ENCODE peak calls at places on chromosomes 11 and 22, in seven cellular contexts. G is activated naive CD8-positive, alpha-beta T cell treated with anti-CD3 and anti-CD28 coated beads, Interleukin-2, amount 50 U/mL, for 16 hours; U is DMS79; L is stimulated activated CD8-positive, alpha-beta memory T cell treated with anti-CD3 and anti-CD28 coated beads, Interleukin-7, amount 100 ng/mL, for 1 hour; D is left cardiac atrium; Y is fibroblast of pulmonary artery; S is adrenal gland. A is an unnamed sample.

GRCh38 chr11:118531597-118532084 is 649 bp downstream of the TMEM25 start:
- DNase-seq in G (no peak), U (no peak), L (no peak), D (no peak), Y (no peak), S (peak; percentile 32), A (no peak)

GRCh38 chr11:126914941-126915340 is 85.6 kb downstream of the KIRREL3 start:
- DNase-seq in G (no peak), U (no peak), L (no peak), D (no peak), Y (peak; percentile 18), S (no peak), A (no peak)

GRCh38 chr11:38990841-38991240 is 2392.8 kb upstream of the RAG2 start:
- DNase-seq in G (no peak), U (no peak), L (no peak), D (no peak), Y (no peak), S (no peak), A (no peak)

GRCh38 chr11:120254788-120255518 is 15.0 kb downstream of the POU2F3 start:
- DNase-seq in G (no peak), U (peak; percentile 12), L (no peak), D (no peak), Y (no peak), S (no peak), A (no peak)

GRCh38 chr11:82980292-82980691 is 78.8 kb downstream of the DDIAS start:
- DNase-seq in G (no peak), U (no peak), L (no peak), D (no peak), Y (peak; percentile 76), S (no peak), A (peak; percentile 73)

GRCh38 chr11:35682230-35683195 is 19.9 kb downstream of the TRIM44 start:
- DNase-seq in G (no peak), U (peak; percentile 92), L (no peak), D (no peak), Y (peak; percentile 18), S (peak; percentile 56), A (no peak)

GRCh38 chr11:77071671-77072605 is 5.2 kb downstream of the CAPN5 start:
- DNase-seq in G (no peak), U (no peak), L (no peak), D (no peak), Y (no peak), S (peak; percentile 39), A (no peak)

GRCh38 chr11:73640567-73640966 is 5.8 kb upstream of the PLEKHB1 start:
- DNase-seq in G (no peak), U (no peak), L (no peak), D (no peak), Y (no peak), S (no peak), A (no peak)

GRCh38 chr11:6418958-6419611 is at the start of gene APBB1:
- DNase-seq in G (peak; percentile 35), U (peak; percentile 23), L (peak; percentile 46), D (peak; percentile 75), Y (peak; percentile 50), S (peak; percentile 70), A (peak; percentile 68)

GRCh38 chr11:116192509-116193206 is 580.1 kb downstream of the BUD13 start:
- DNase-seq in G (no peak), U (peak; percentile 11), L (no peak), D (no peak), Y (no peak), S (no peak), A (no peak)

GRCh38 chr22:40898850-40899357 is 37.0 kb upstream of the DNAJB7 start:
- DNase-seq in G (no peak), U (peak; percentile 11), L (no peak), D (no peak), Y (peak; percentile 73), S (no peak), A (peak; percentile 61)

GRCh38 chr11:33116535-33116934 is 44.7 kb downstream of the CSTF3 start:
- DNase-seq in G (no peak), U (no peak), L (no peak), D (no peak), Y (peak; percentile 6), S (no peak), A (no peak)

GRCh38 chr11:22415481-22415880 is 77.3 kb downstream of the SLC17A6 start:
- DNase-seq in G (no peak), U (no peak), L (no peak), D (no peak), Y (peak; percentile 24), S (no peak), A (no peak)

GRCh38 chr11:130865772-130866114 is 50.5 kb downstream of the SNX19 start:
- DNase-seq in G (no peak), U (no peak), L (no peak), D (no peak), Y (no peak), S (no peak), A (no peak)

GRCh38 chr11:62315416-62315815 is 16.5 kb upstream of the SCGB1D4 start:
- DNase-seq in G (no peak), U (no peak), L (no peak), D (no peak), Y (no peak), S (no peak), A (no peak)

GRCh38 chr22:27782065-27782464 is 19.5 kb downstream of the MN1 start:
- DNase-seq in G (no peak), U (no peak), L (no peak), D (peak; percentile 56), Y (no peak), S (no peak), A (no peak)

GRCh38 chr22:20567993-20568417 is 60.6 kb downstream of the MED15 start:
- DNase-seq in G (no peak), U (no peak), L (no peak), D (peak; percentile 13), Y (peak; percentile 60), S (peak; percentile 69), A (no peak)

GRCh38 chr11:12377106-12377823 is at the start of gene PARVA:
- DNase-seq in G (no peak), U (no peak), L (no peak), D (peak; percentile 77), Y (peak; percentile 88), S (peak; percentile 73), A (peak; percentile 40)

GRCh38 chr11:100681064-100681502 is 6.0 kb upstream of the ARHGAP42 start:
- DNase-seq in G (no peak), U (no peak), L (no peak), D (peak; percentile 46), Y (peak; percentile 8), S (peak; percentile 37), A (peak; percentile 40)

GRCh38 chr22:45009881-45010531 is at the start of gene PHF21B:
- DNase-seq in G (no peak), U (no peak), L (no peak), D (peak; percentile 71), Y (peak; percentile 23), S (peak; percentile 54), A (peak; percentile 54)

GRCh38 chr11:46367244-46367915 is 14.1 kb upstream of the MDK start:
- DNase-seq in G (peak; percentile 53), U (no peak), L (peak; percentile 72), D (peak; percentile 77), Y (peak; percentile 57), S (peak; percentile 60), A (no peak)

GRCh38 chr11:7944123-7944522 is 2.6 kb upstream of the OR10A3 start:
- DNase-seq in G (no peak), U (no peak), L (no peak), D (no peak), Y (no peak), S (no peak), A (no peak)

GRCh38 chr22:31477329-31477728 is 12.3 kb downstream of the EIF4ENIF1 start:
- DNase-seq in G (no peak), U (no peak), L (no peak), D (no peak), Y (no peak), S (no peak), A (no peak)

GRCh38 chr22:36321797-36322601 is 65.8 kb downstream of the MYH9 start:
- DNase-seq in G (no peak), U (no peak), L (no peak), D (no peak), Y (no peak), S (peak; percentile 65), A (no peak)

GRCh38 chr11:9304178-9304577 is 10.2 kb downstream of the TMEM41B start:
- DNase-seq in G (no peak), U (no peak), L (no peak), D (no peak), Y (no peak), S (no peak), A (no peak)

GRCh38 chr22:39778055-39778454 is 115.5 kb downstream of the ENTHD1 start:
- DNase-seq in G (no peak), U (no peak), L (no peak), D (no peak), Y (no peak), S (no peak), A (no peak)

GRCh38 chr11:7677801-7678201 is 4.5 kb upstream of the CYB5R2 start:
- DNase-seq in G (no peak), U (no peak), L (no peak), D (no peak), Y (no peak), S (no peak), A (no peak)

GRCh38 chr22:27151407-27151806 is 494.0 kb downstream of the MIAT start:
- DNase-seq in G (no peak), U (no peak), L (no peak), D (no peak), Y (no peak), S (no peak), A (no peak)

GRCh38 chr22:45248832-45249561 is 8.3 kb upstream of the KIAA0930 start:
- DNase-seq in G (no peak), U (no peak), L (no peak), D (no peak), Y (no peak), S (no peak), A (no peak)

GRCh38 chr11:23540101-23540561 is 679.9 kb upstream of the CCDC179 start:
- DNase-seq in G (no peak), U (no peak), L (no peak), D (no peak), Y (peak; percentile 51), S (no peak), A (peak; percentile 47)

GRCh38 chr11:128411149-128411548 is 176.2 kb downstream of the ETS1 start:
- DNase-seq in G (no peak), U (no peak), L (no peak), D (no peak), Y (no peak), S (no peak), A (no peak)

GRCh38 chr11:250274-250673 is 13.5 kb downstream of the PSMD13 start:
- DNase-seq in G (no peak), U (no peak), L (no peak), D (no peak), Y (no peak), S (no peak), A (no peak)

GRCh38 chr11:74278721-74279148 is 32.7 kb downstream of the P4HA3 start:
- DNase-seq in G (no peak), U (no peak), L (no peak), D (peak; percentile 80), Y (peak; percentile 99), S (peak; percentile 57), A (peak; percentile 65)

GRCh38 chr11:11788067-11788710 is 53.6 kb upstream of the USP47 start:
- DNase-seq in G (no peak), U (no peak), L (no peak), D (no peak), Y (no peak), S (no peak), A (no peak)

GRCh38 chr22:46303347-46303965 is 6.8 kb downstream of the GTSE1 start:
- DNase-seq in G (no peak), U (no peak), L (no peak), D (no peak), Y (no peak), S (no peak), A (no peak)

GRCh38 chr11:35618497-35619029 is 303 bp downstream of the FJX1 start:
- DNase-seq in G (no peak), U (no peak), L (no peak), D (peak; percentile 41), Y (peak; percentile 46), S (peak; percentile 33), A (no peak)

GRCh38 chr11:9736365-9736764 is 72.5 kb downstream of the SWAP70 start:
- DNase-seq in G (no peak), U (no peak), L (no peak), D (no peak), Y (no peak), S (no peak), A (no peak)

GRCh38 chr22:25120761-25121212 is 78.9 kb upstream of the CRYBB3 start:
- DNase-seq in G (no peak), U (no peak), L (no peak), D (no peak), Y (no peak), S (peak; percentile 67), A (no peak)